ENCODE peak calls at places on chromosomes 16 and 17, in four cellular contexts. One of them, this sample, is unnamed.

GRCh38 chr17:31226373-31226772 is 70.7 kb downstream of the OMG start:
- DNase-seq in uterus: no peak
- DNase-seq in esophagus muscularis mucosa: no peak
- DNase-seq in SK-N-SH: no peak
- DNase-seq in this sample: no peak

GRCh38 chr16:50167603-50168002 is 14.5 kb downstream of the TENT4B start:
- DNase-seq in uterus: no peak
- DNase-seq in esophagus muscularis mucosa: peak; percentile 64
- DNase-seq in SK-N-SH: no peak
- DNase-seq in this sample: no peak

GRCh38 chr16:74753180-74753579 is 21.4 kb downstream of the FA2H start:
- DNase-seq in uterus: no peak
- DNase-seq in esophagus muscularis mucosa: no peak
- DNase-seq in SK-N-SH: no peak
- DNase-seq in this sample: no peak

GRCh38 chr17:67054011-67054591 is 9.7 kb downstream of the CACNG1 start:
- DNase-seq in uterus: no peak
- DNase-seq in esophagus muscularis mucosa: peak; percentile 79
- DNase-seq in SK-N-SH: no peak
- DNase-seq in this sample: no peak

GRCh38 chr16:65244811-65245210 is 122.9 kb upstream of the CDH11 start:
- DNase-seq in uterus: no peak
- DNase-seq in esophagus muscularis mucosa: no peak
- DNase-seq in SK-N-SH: no peak
- DNase-seq in this sample: no peak

GRCh38 chr17:35849469-35850348 is 19.0 kb downstream of the HEATR9 start:
- DNase-seq in uterus: peak; percentile 26
- DNase-seq in esophagus muscularis mucosa: no peak
- DNase-seq in SK-N-SH: peak; percentile 55
- DNase-seq in this sample: peak; percentile 34

GRCh38 chr17:38704645-38705522 is at the start of gene MLLT6:
- DNase-seq in uterus: peak; percentile 80
- DNase-seq in esophagus muscularis mucosa: no peak
- DNase-seq in SK-N-SH: peak; percentile 93
- DNase-seq in this sample: no peak

GRCh38 chr17:50638572-50638850 is 3.8 kb downstream of the ABCC3 start:
- DNase-seq in uterus: no peak
- DNase-seq in esophagus muscularis mucosa: no peak
- DNase-seq in SK-N-SH: no peak
- DNase-seq in this sample: peak; percentile 13

GRCh38 chr17:48576479-48577309 is 1.5 kb downstream of the HOXB4 start:
- DNase-seq in uterus: no peak
- DNase-seq in esophagus muscularis mucosa: no peak
- DNase-seq in SK-N-SH: no peak
- DNase-seq in this sample: no peak

GRCh38 chr16:563072-563644 is 3.0 kb downstream of the PRR35 start:
- DNase-seq in uterus: no peak
- DNase-seq in esophagus muscularis mucosa: no peak
- DNase-seq in SK-N-SH: no peak
- DNase-seq in this sample: no peak

GRCh38 chr17:29133146-29133713 is 47.0 kb downstream of the MYO18A start:
- DNase-seq in uterus: peak; percentile 77
- DNase-seq in esophagus muscularis mucosa: no peak
- DNase-seq in SK-N-SH: no peak
- DNase-seq in this sample: no peak

GRCh38 chr16:14301150-14302030 is 230.3 kb downstream of the MRTFB start:
- DNase-seq in uterus: peak; percentile 42
- DNase-seq in esophagus muscularis mucosa: no peak
- DNase-seq in SK-N-SH: peak; percentile 58
- DNase-seq in this sample: no peak

GRCh38 chr17:77601054-77601979 is 357.2 kb upstream of the TNRC6C start:
- DNase-seq in uterus: peak; percentile 51
- DNase-seq in esophagus muscularis mucosa: no peak
- DNase-seq in SK-N-SH: peak; percentile 44
- DNase-seq in this sample: no peak

GRCh38 chr17:13638855-13639458 is 37.2 kb upstream of the HS3ST3A1 start:
- DNase-seq in uterus: no peak
- DNase-seq in esophagus muscularis mucosa: no peak
- DNase-seq in SK-N-SH: no peak
- DNase-seq in this sample: no peak

GRCh38 chr17:73566905-73567782 is 77.1 kb downstream of the SDK2 start:
- DNase-seq in uterus: no peak
- DNase-seq in esophagus muscularis mucosa: no peak
- DNase-seq in SK-N-SH: no peak
- DNase-seq in this sample: no peak

GRCh38 chr17:14282700-14283099 is 18.2 kb upstream of the HS3ST3B1 start:
- DNase-seq in uterus: no peak
- DNase-seq in esophagus muscularis mucosa: peak; percentile 24
- DNase-seq in SK-N-SH: no peak
- DNase-seq in this sample: no peak

GRCh38 chr17:64723781-64724180 is 61.7 kb upstream of the SMURF2 start:
- DNase-seq in uterus: no peak
- DNase-seq in esophagus muscularis mucosa: no peak
- DNase-seq in SK-N-SH: no peak
- DNase-seq in this sample: no peak

GRCh38 chr17:79558573-79558900 is 52.3 kb downstream of the RBFOX3 start:
- DNase-seq in uterus: no peak
- DNase-seq in esophagus muscularis mucosa: no peak
- DNase-seq in SK-N-SH: no peak
- DNase-seq in this sample: no peak

GRCh38 chr16:73433493-73434307 is 385.8 kb upstream of the ZFHX3 start:
- DNase-seq in uterus: no peak
- DNase-seq in esophagus muscularis mucosa: no peak
- DNase-seq in SK-N-SH: no peak
- DNase-seq in this sample: no peak

GRCh38 chr16:28990375-28991040 is 5.7 kb downstream of the LAT start:
- DNase-seq in uterus: no peak
- DNase-seq in esophagus muscularis mucosa: no peak
- DNase-seq in SK-N-SH: no peak
- DNase-seq in this sample: no peak

GRCh38 chr16:77431131-77431670 is 3.6 kb downstream of the ADAMTS18 start:
- DNase-seq in uterus: no peak
- DNase-seq in esophagus muscularis mucosa: no peak
- DNase-seq in SK-N-SH: no peak
- DNase-seq in this sample: no peak
- H3K4me3 ChIP-seq in uterus: no peak overlapping the region
- H3K4me3 ChIP-seq in esophagus muscularis mucosa: no peak overlapping the region
- H3K4me3 ChIP-seq in SK-N-SH: no peak overlapping the region
- H3K4me3 ChIP-seq in this sample: no peak overlapping the region

GRCh38 chr16:81900014-81900413 is 111.3 kb downstream of the SDR42E1 start:
- DNase-seq in uterus: no peak
- DNase-seq in esophagus muscularis mucosa: no peak
- DNase-seq in SK-N-SH: no peak
- DNase-seq in this sample: no peak
- TF ChIP-seq CTCF in uterus: no peak
- TF ChIP-seq CTCF in esophagus muscularis mucosa: no peak
- TF ChIP-seq CTCF in SK-N-SH: no peak
- TF ChIP-seq CTCF in this sample: no peak

DNA sequence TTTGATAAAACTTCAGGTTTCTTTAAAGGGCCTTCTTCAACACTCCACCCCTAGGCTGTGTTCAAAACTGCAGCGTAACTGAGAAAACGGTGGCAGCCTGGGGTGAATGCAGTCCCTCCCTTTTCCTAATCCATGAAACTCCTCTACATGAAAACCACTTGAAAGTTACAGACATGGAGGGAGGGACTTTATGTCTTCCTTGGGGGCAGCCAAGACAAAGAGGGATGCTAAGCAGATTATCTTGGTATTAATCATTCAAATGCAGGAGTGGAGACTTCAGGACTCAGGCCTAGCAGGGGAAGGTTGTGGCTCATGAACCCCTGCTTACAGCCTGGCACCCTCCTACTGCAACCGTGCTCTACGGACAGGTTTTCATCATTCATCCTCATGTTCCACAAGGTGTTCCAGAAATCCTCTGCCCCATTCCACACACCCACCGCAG is 46.8 kb downstream of the RNF112 start:
- DNase-seq in uterus: no peak
- DNase-seq in esophagus muscularis mucosa: no peak
- DNase-seq in SK-N-SH: no peak
- DNase-seq in this sample: no peak
- H3K4me3 ChIP-seq in uterus: no peak overlapping the region
- H3K4me3 ChIP-seq in esophagus muscularis mucosa: no peak overlapping the region
- H3K4me3 ChIP-seq in SK-N-SH: no peak overlapping the region
- H3K4me3 ChIP-seq in this sample: no peak overlapping the region

GRCh38 chr16:67842509-67843342 is 606 bp downstream of the THAP11 start:
- DNase-seq in uterus: peak; percentile 47
- DNase-seq in esophagus muscularis mucosa: no peak
- DNase-seq in SK-N-SH: peak; percentile 73
- DNase-seq in this sample: no peak
- TF ChIP-seq CTCF in uterus: no peak
- TF ChIP-seq CTCF in esophagus muscularis mucosa: peak; percentile 36
- TF ChIP-seq CTCF in SK-N-SH: peak; percentile 45
- TF ChIP-seq CTCF in this sample: peak; percentile 33

DNA sequence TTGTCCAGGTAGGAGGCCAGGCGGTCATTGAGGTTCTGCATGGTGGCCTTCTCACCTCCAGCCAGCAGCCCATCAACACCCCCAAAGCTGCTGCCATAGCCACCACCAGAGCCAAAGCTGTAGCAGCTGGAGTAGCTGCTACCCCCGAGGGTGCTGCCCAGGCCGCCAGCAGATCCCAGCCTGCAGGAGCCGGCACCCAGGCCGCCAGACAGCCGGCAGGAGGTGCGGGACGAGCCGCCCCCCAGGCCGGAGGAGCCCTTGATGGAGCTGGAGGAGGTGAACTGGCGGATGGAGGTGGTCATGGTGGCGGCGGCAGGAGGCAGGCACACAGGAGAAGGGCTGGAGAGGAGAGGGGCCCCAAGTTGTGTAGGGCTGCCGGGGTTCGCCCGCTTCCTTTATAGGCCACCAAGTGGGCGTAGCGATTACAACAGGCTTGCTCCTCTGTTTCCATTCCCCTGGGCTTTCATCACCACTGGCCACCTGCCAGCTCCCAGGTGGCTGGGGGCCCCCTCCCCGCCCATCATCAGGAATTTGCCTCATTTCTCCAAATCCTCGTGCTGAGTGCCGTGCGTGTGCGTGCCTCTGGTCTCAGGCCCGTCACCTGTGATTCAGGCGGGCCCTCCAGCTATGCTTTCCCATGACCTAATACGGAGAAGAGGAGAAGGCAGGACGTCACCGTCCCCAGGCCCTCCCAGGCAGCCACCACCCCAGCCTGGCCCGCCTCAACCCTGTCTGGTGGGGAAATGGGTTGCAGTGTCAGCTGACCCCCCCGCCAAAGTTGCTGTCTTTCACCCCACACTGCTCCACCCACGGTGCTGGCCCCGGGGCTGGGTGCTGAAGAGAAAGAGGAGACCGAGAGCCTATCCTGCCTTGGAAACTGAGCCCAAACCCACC is at the start of gene KRT17:
- DNase-seq in uterus: no peak
- DNase-seq in esophagus muscularis mucosa: no peak
- DNase-seq in SK-N-SH: no peak
- DNase-seq in this sample: no peak
- H3K4me3 ChIP-seq in uterus: no peak within 1 kb of the TSS
- H3K4me3 ChIP-seq in esophagus muscularis mucosa: no peak within 1 kb of the TSS
- H3K4me3 ChIP-seq in SK-N-SH: no peak within 1 kb of the TSS
- H3K4me3 ChIP-seq in this sample: no peak within 1 kb of the TSS

DNA sequence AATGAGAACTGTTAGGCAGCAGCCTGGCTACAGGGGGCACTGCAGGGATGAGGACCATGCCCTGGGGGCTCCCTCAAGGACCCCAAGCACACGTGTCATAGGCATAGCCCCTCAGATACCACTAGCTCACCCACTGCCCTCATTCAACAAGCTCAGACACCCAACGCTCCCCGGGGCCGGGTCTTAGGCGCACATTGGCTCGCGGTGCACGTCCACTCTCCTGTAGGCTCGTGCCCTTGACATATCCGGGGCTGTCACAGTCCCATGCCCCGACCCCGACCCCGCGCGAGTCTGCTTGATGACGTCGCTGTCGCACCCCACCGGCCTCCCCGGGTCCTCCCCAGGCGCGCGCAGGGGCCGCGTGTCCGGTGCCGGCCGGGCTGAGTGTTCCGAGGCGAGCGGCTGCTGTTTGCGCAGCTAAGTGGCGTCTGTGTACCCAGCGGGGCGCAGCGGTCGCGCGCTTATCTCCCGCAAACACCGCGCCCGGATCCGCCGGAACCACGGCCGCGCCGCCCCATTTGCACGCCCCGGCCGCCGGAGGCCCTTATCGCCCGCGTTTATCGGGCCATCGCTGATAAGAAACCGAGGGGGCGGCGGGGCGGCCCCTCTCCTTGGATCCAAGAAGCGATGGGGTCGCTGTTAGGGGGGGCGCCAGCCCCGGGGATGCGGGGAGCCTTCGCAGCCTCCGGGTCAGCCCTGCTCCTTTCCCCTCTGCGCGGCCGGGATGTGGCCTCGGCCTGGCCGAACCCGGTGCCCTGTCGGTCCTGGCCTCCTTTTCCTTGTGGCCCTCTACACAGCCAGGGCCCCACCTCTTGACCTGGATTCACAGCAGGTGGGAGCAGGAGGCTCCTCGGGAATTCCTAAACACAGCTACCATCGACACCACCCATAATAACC is 20.7 kb upstream of the NAGS start:
- DNase-seq in uterus: no peak
- DNase-seq in esophagus muscularis mucosa: peak; percentile 81
- DNase-seq in SK-N-SH: peak; percentile 72
- DNase-seq in this sample: no peak
- TF ChIP-seq CTCF in uterus: no peak
- TF ChIP-seq CTCF in esophagus muscularis mucosa: no peak
- TF ChIP-seq CTCF in SK-N-SH: peak; percentile 39
- TF ChIP-seq CTCF in this sample: peak; percentile 32

GRCh38 chr17:40307691-40308289 is 1.2 kb upstream of the RARA start:
- DNase-seq in uterus: no peak
- DNase-seq in esophagus muscularis mucosa: no peak
- DNase-seq in SK-N-SH: no peak
- DNase-seq in this sample: no peak
- H3K4me3 ChIP-seq in uterus: no peak overlapping the region
- H3K4me3 ChIP-seq in esophagus muscularis mucosa: no peak overlapping the region
- H3K4me3 ChIP-seq in SK-N-SH: no peak overlapping the region
- H3K4me3 ChIP-seq in this sample: no peak overlapping the region

GRCh38 chr16:89332248-89333245 is 115.0 kb downstream of the ZNF778 start:
- DNase-seq in uterus: no peak
- DNase-seq in esophagus muscularis mucosa: no peak
- DNase-seq in SK-N-SH: no peak
- DNase-seq in this sample: no peak
- TF ChIP-seq CTCF in uterus: no peak
- TF ChIP-seq CTCF in esophagus muscularis mucosa: no peak
- TF ChIP-seq CTCF in SK-N-SH: no peak
- TF ChIP-seq CTCF in this sample: no peak

DNA sequence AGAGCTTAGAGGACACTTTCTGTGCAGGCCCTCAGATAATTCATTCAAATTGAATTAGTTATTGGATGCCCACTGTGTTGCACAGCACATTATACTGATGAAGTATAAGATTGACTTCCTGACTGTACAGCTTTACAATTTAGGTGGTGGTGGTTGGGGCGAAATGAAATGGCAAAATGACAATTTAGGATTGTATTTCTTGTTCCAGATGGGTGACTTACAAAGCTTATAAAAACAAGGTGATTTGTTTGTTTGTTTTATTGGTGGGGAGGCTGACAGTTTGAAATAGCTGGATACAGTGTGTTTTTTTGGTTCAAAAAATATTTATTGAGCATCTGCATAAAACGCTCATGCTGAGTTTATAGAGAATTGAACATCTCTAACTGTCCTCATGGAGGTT is 1.6 kb downstream of the MAP2K4 start:
- DNase-seq in uterus: no peak
- DNase-seq in esophagus muscularis mucosa: no peak
- DNase-seq in SK-N-SH: peak; percentile 28
- DNase-seq in this sample: no peak
- H3K4me3 ChIP-seq in uterus: no peak overlapping the region
- H3K4me3 ChIP-seq in esophagus muscularis mucosa: peak overlapping the region; percentile 97
- H3K4me3 ChIP-seq in SK-N-SH: no peak overlapping the region
- H3K4me3 ChIP-seq in this sample: no peak overlapping the region